ENCODE peak calls at places on chromosomes 11 and 22, in ten cellular contexts. One of them, this sample, is unnamed.

GRCh38 chr22:30573594-30574094 is 821 bp downstream of the GAL3ST1 start:
- DNase-seq in brain microvascular endothelial cell: no peak
- DNase-seq in stimulated activated CD8-positive, alpha-beta memory T cell treated with anti-CD3 and anti-CD28 coated beads, Interleukin-4, amount 100 ng/mL, for 24 hours: no peak
- DNase-seq in anterior cingulate cortex: peak; percentile 24
- DNase-seq in IMR-90: no peak
- DNase-seq in AG08396: no peak
- DNase-seq in activated CD4-positive, CD25-positive, alpha-beta regulatory T cell treated with anti-CD3 and anti-CD28 coated beads, Interleukin-2, amount 50 U/mL, for 72 hours: no peak
- DNase-seq in CD8-positive, alpha-beta memory T cell: no peak
- DNase-seq in stromal cell of bone marrow: no peak
- DNase-seq in H9: no peak
- DNase-seq in this sample: peak; percentile 48

GRCh38 chr11:119423459-119424254 is 685 bp upstream of the THY1 start:
- DNase-seq in brain microvascular endothelial cell: no peak
- DNase-seq in stimulated activated CD8-positive, alpha-beta memory T cell treated with anti-CD3 and anti-CD28 coated beads, Interleukin-4, amount 100 ng/mL, for 24 hours: no peak
- DNase-seq in anterior cingulate cortex: no peak
- DNase-seq in IMR-90: peak; percentile 13
- DNase-seq in AG08396: no peak
- DNase-seq in activated CD4-positive, CD25-positive, alpha-beta regulatory T cell treated with anti-CD3 and anti-CD28 coated beads, Interleukin-2, amount 50 U/mL, for 72 hours: no peak
- DNase-seq in CD8-positive, alpha-beta memory T cell: no peak
- DNase-seq in stromal cell of bone marrow: no peak
- DNase-seq in H9: no peak
- DNase-seq in this sample: no peak

GRCh38 chr11:122202161-122202950 is 86.3 kb upstream of the BLID start:
- DNase-seq in brain microvascular endothelial cell: peak; percentile 76
- DNase-seq in stimulated activated CD8-positive, alpha-beta memory T cell treated with anti-CD3 and anti-CD28 coated beads, Interleukin-4, amount 100 ng/mL, for 24 hours: no peak
- DNase-seq in anterior cingulate cortex: no peak
- DNase-seq in IMR-90: peak; percentile 83
- DNase-seq in AG08396: peak; percentile 39
- DNase-seq in activated CD4-positive, CD25-positive, alpha-beta regulatory T cell treated with anti-CD3 and anti-CD28 coated beads, Interleukin-2, amount 50 U/mL, for 72 hours: no peak
- DNase-seq in CD8-positive, alpha-beta memory T cell: no peak
- DNase-seq in stromal cell of bone marrow: peak; percentile 83
- DNase-seq in H9: peak; percentile 37
- DNase-seq in this sample: no peak

GRCh38 chr11:17579451-17579850 is 32.4 kb downstream of the OTOG start:
- DNase-seq in brain microvascular endothelial cell: no peak
- DNase-seq in stimulated activated CD8-positive, alpha-beta memory T cell treated with anti-CD3 and anti-CD28 coated beads, Interleukin-4, amount 100 ng/mL, for 24 hours: no peak
- DNase-seq in anterior cingulate cortex: no peak
- DNase-seq in IMR-90: no peak
- DNase-seq in AG08396: no peak
- DNase-seq in activated CD4-positive, CD25-positive, alpha-beta regulatory T cell treated with anti-CD3 and anti-CD28 coated beads, Interleukin-2, amount 50 U/mL, for 72 hours: no peak
- DNase-seq in CD8-positive, alpha-beta memory T cell: no peak
- DNase-seq in stromal cell of bone marrow: no peak
- DNase-seq in H9: peak; percentile 15
- DNase-seq in this sample: no peak

GRCh38 chr22:39956932-39957664 is 3.1 kb upstream of the TMA7B start:
- DNase-seq in brain microvascular endothelial cell: no peak
- DNase-seq in stimulated activated CD8-positive, alpha-beta memory T cell treated with anti-CD3 and anti-CD28 coated beads, Interleukin-4, amount 100 ng/mL, for 24 hours: no peak
- DNase-seq in anterior cingulate cortex: no peak
- DNase-seq in IMR-90: no peak
- DNase-seq in AG08396: no peak
- DNase-seq in activated CD4-positive, CD25-positive, alpha-beta regulatory T cell treated with anti-CD3 and anti-CD28 coated beads, Interleukin-2, amount 50 U/mL, for 72 hours: no peak
- DNase-seq in CD8-positive, alpha-beta memory T cell: no peak
- DNase-seq in stromal cell of bone marrow: no peak
- DNase-seq in H9: no peak
- DNase-seq in this sample: no peak

GRCh38 chr22:37329239-37330140 is 47.2 kb downstream of the CYTH4 start:
- DNase-seq in brain microvascular endothelial cell: no peak
- DNase-seq in stimulated activated CD8-positive, alpha-beta memory T cell treated with anti-CD3 and anti-CD28 coated beads, Interleukin-4, amount 100 ng/mL, for 24 hours: no peak
- DNase-seq in anterior cingulate cortex: no peak
- DNase-seq in IMR-90: peak; percentile 31
- DNase-seq in AG08396: peak; percentile 68
- DNase-seq in activated CD4-positive, CD25-positive, alpha-beta regulatory T cell treated with anti-CD3 and anti-CD28 coated beads, Interleukin-2, amount 50 U/mL, for 72 hours: no peak
- DNase-seq in CD8-positive, alpha-beta memory T cell: no peak
- DNase-seq in stromal cell of bone marrow: peak; percentile 34
- DNase-seq in H9: no peak
- DNase-seq in this sample: peak; percentile 55

GRCh38 chr11:5689551-5689983 is at the start of gene TRIM22:
- DNase-seq in brain microvascular endothelial cell: peak; percentile 66
- DNase-seq in stimulated activated CD8-positive, alpha-beta memory T cell treated with anti-CD3 and anti-CD28 coated beads, Interleukin-4, amount 100 ng/mL, for 24 hours: no peak
- DNase-seq in anterior cingulate cortex: no peak
- DNase-seq in IMR-90: peak; percentile 71
- DNase-seq in AG08396: peak; percentile 64
- DNase-seq in activated CD4-positive, CD25-positive, alpha-beta regulatory T cell treated with anti-CD3 and anti-CD28 coated beads, Interleukin-2, amount 50 U/mL, for 72 hours: peak; percentile 41
- DNase-seq in CD8-positive, alpha-beta memory T cell: peak; percentile 27
- DNase-seq in stromal cell of bone marrow: peak; percentile 88
- DNase-seq in H9: peak; percentile 52
- DNase-seq in this sample: peak; percentile 52

GRCh38 chr11:126327280-126328000 is 23.6 kb downstream of the DCPS start:
- DNase-seq in brain microvascular endothelial cell: no peak
- DNase-seq in stimulated activated CD8-positive, alpha-beta memory T cell treated with anti-CD3 and anti-CD28 coated beads, Interleukin-4, amount 100 ng/mL, for 24 hours: no peak
- DNase-seq in anterior cingulate cortex: no peak
- DNase-seq in IMR-90: no peak
- DNase-seq in AG08396: no peak
- DNase-seq in activated CD4-positive, CD25-positive, alpha-beta regulatory T cell treated with anti-CD3 and anti-CD28 coated beads, Interleukin-2, amount 50 U/mL, for 72 hours: no peak
- DNase-seq in CD8-positive, alpha-beta memory T cell: no peak
- DNase-seq in stromal cell of bone marrow: no peak
- DNase-seq in H9: no peak
- DNase-seq in this sample: no peak

GRCh38 chr22:48906177-48906835 is 921.4 kb downstream of the BRD1 start:
- DNase-seq in brain microvascular endothelial cell: no peak
- DNase-seq in stimulated activated CD8-positive, alpha-beta memory T cell treated with anti-CD3 and anti-CD28 coated beads, Interleukin-4, amount 100 ng/mL, for 24 hours: no peak
- DNase-seq in anterior cingulate cortex: no peak
- DNase-seq in IMR-90: no peak
- DNase-seq in AG08396: no peak
- DNase-seq in activated CD4-positive, CD25-positive, alpha-beta regulatory T cell treated with anti-CD3 and anti-CD28 coated beads, Interleukin-2, amount 50 U/mL, for 72 hours: no peak
- DNase-seq in CD8-positive, alpha-beta memory T cell: no peak
- DNase-seq in stromal cell of bone marrow: no peak
- DNase-seq in H9: peak; percentile 12
- DNase-seq in this sample: no peak

GRCh38 chr11:126592496-126593410 is 237.3 kb downstream of the ST3GAL4 start:
- DNase-seq in brain microvascular endothelial cell: no peak
- DNase-seq in stimulated activated CD8-positive, alpha-beta memory T cell treated with anti-CD3 and anti-CD28 coated beads, Interleukin-4, amount 100 ng/mL, for 24 hours: no peak
- DNase-seq in anterior cingulate cortex: no peak
- DNase-seq in IMR-90: peak; percentile 12
- DNase-seq in AG08396: no peak
- DNase-seq in activated CD4-positive, CD25-positive, alpha-beta regulatory T cell treated with anti-CD3 and anti-CD28 coated beads, Interleukin-2, amount 50 U/mL, for 72 hours: no peak
- DNase-seq in CD8-positive, alpha-beta memory T cell: no peak
- DNase-seq in stromal cell of bone marrow: no peak
- DNase-seq in H9: peak; percentile 67
- DNase-seq in this sample: no peak

GRCh38 chr11:119414321-119414720 is 8.7 kb downstream of the THY1 start:
- DNase-seq in brain microvascular endothelial cell: no peak
- DNase-seq in stimulated activated CD8-positive, alpha-beta memory T cell treated with anti-CD3 and anti-CD28 coated beads, Interleukin-4, amount 100 ng/mL, for 24 hours: no peak
- DNase-seq in anterior cingulate cortex: no peak
- DNase-seq in IMR-90: no peak
- DNase-seq in AG08396: no peak
- DNase-seq in activated CD4-positive, CD25-positive, alpha-beta regulatory T cell treated with anti-CD3 and anti-CD28 coated beads, Interleukin-2, amount 50 U/mL, for 72 hours: no peak
- DNase-seq in CD8-positive, alpha-beta memory T cell: no peak
- DNase-seq in stromal cell of bone marrow: no peak
- DNase-seq in H9: no peak
- DNase-seq in this sample: no peak

This sample was measured in ACHN.